ENCODE peak calls at places on chromosome 6, in five cellular contexts. Q is activated CD4-positive, alpha-beta T cell treated with anti-CD3 and anti-CD28 coated beads, Interleukin-2, amount 50 U/mL, for 24 hours; Y is iPS-NIHi11; K is CD8-positive, alpha-beta memory T cell; I is caudate nucleus. L is an unnamed sample.

GRCh38 chr6:163752446-163752845 is 337.9 kb downstream of the QKI start:
- DNase-seq in Q (no peak), Y (no peak), K (no peak), I (no peak), L (no peak)

GRCh38 chr6:5898102-5898501 is 108.6 kb downstream of the NRN1 start:
- DNase-seq in Q (no peak), Y (no peak), K (no peak), I (no peak), L (no peak)

GRCh38 chr6:2853766-2854393 is 12.2 kb upstream of the SERPINB1 start:
- DNase-seq in Q (peak), Y (peak), K (peak), I (no peak), L (peak)

GRCh38 chr6:43951063-43951755 is 176.0 kb downstream of the MRPL14 start:
- DNase-seq in Q (no peak), Y (peak), K (no peak), I (no peak), L (no peak)

GRCh38 chr6:166743415-166743814 is 116.4 kb upstream of the RPS6KA2 start:
- DNase-seq in Q (no peak), Y (no peak), K (no peak), I (no peak), L (no peak)

GRCh38 chr6:29995346-29995777 is 53.0 kb downstream of the HLA-A start:
- DNase-seq in Q (no peak), Y (no peak), K (no peak), I (no peak), L (no peak)

GRCh38 chr6:34986845-34987246 is 97.8 kb downstream of the ANKS1A start:
- DNase-seq in Q (peak), Y (peak), K (peak), I (peak), L (peak)

GRCh38 chr6:2940010-2940850 is 31.1 kb downstream of the SERPINB6 start:
- DNase-seq in Q (peak), Y (no peak), K (peak), I (no peak), L (peak)

GRCh38 chr6:127200114-127200513 is 66.5 kb upstream of the RNF146 start:
- DNase-seq in Q (no peak), Y (no peak), K (no peak), I (no peak), L (no peak)

GRCh38 chr6:89258912-89259311 is 41.8 kb upstream of the GABRR1 start:
- DNase-seq in Q (no peak), Y (no peak), K (no peak), I (no peak), L (no peak)

GRCh38 chr6:32685603-32686002 is 19.1 kb upstream of the HLA-DQB1 start:
- DNase-seq in Q (peak), Y (no peak), K (peak), I (no peak), L (no peak)

GRCh38 chr6:145898376-145898775 is 65.8 kb downstream of the SHPRH start:
- DNase-seq in Q (no peak), Y (peak), K (no peak), I (no peak), L (no peak)

GRCh38 chr6:3226422-3227362 is 761 bp downstream of the TUBB2B start:
- DNase-seq in Q (no peak), Y (peak), K (no peak), I (no peak), L (peak)

GRCh38 chr6:133368664-133369063 is 127.5 kb downstream of the EYA4 start:
- DNase-seq in Q (no peak), Y (peak), K (no peak), I (no peak), L (no peak)

GRCh38 chr6:142925575-142926110 is 19.3 kb downstream of the HIVEP2 start:
- DNase-seq in Q (no peak), Y (no peak), K (no peak), I (no peak), L (no peak)

GRCh38 chr6:144131248-144131709 is 19.0 kb upstream of the STX11 start:
- DNase-seq in Q (peak), Y (no peak), K (no peak), I (no peak), L (no peak)

GRCh38 chr6:5453531-5453930 is 192.2 kb downstream of the FARS2 start:
- DNase-seq in Q (no peak), Y (no peak), K (no peak), I (no peak), L (no peak)

GRCh38 chr6:13406051-13406477 is 77.7 kb upstream of the TBC1D7 start:
- DNase-seq in Q (no peak), Y (no peak), K (no peak), I (no peak), L (no peak)

GRCh38 chr6:165762876-165763275 is 99.8 kb upstream of the PDE10A start:
- DNase-seq in Q (no peak), Y (no peak), K (no peak), I (no peak), L (no peak)

GRCh38 chr6:36334343-36334742 is 2.3 kb downstream of the BNIP5 start:
- DNase-seq in Q (no peak), Y (no peak), K (no peak), I (no peak), L (no peak)

GRCh38 chr6:52457096-52457495 is 37.0 kb downstream of the EFHC1 start:
- DNase-seq in Q (no peak), Y (no peak), K (no peak), I (no peak), L (no peak)